ENCODE peak calls at places on chromosomes 7 and 10, in seven cellular contexts. One of them, this sample, is unnamed.

GRCh38 chr7:84249651-84250050 is 55.1 kb upstream of the SEMA3A start:
- DNase-seq in cardiac fibroblast: no peak
- DNase-seq in Calu3: no peak
- DNase-seq in fibroblast of lung: no peak
- DNase-seq in spleen: no peak
- DNase-seq in body of pancreas: no peak
- DNase-seq in pancreas: no peak
- DNase-seq in this sample: no peak

GRCh38 chr7:155682484-155682883 is 38.0 kb downstream of the RBM33 start:
- DNase-seq in cardiac fibroblast: no peak
- DNase-seq in Calu3: no peak
- DNase-seq in fibroblast of lung: no peak
- DNase-seq in spleen: no peak
- DNase-seq in body of pancreas: no peak
- DNase-seq in pancreas: no peak
- DNase-seq in this sample: no peak

GRCh38 chr10:44466236-44466635 is 81.3 kb upstream of the CXCL12 start:
- DNase-seq in cardiac fibroblast: peak
- DNase-seq in Calu3: no peak
- DNase-seq in fibroblast of lung: no peak
- DNase-seq in spleen: no peak
- DNase-seq in body of pancreas: no peak
- DNase-seq in pancreas: no peak
- DNase-seq in this sample: no peak

GRCh38 chr7:30998180-30998579 is 34.4 kb downstream of the GHRHR start:
- DNase-seq in cardiac fibroblast: no peak
- DNase-seq in Calu3: no peak
- DNase-seq in fibroblast of lung: no peak
- DNase-seq in spleen: no peak
- DNase-seq in body of pancreas: no peak
- DNase-seq in pancreas: no peak
- DNase-seq in this sample: no peak

GRCh38 chr10:8404721-8405120 is 350.2 kb downstream of the GATA3 start:
- DNase-seq in cardiac fibroblast: no peak
- DNase-seq in Calu3: peak
- DNase-seq in fibroblast of lung: no peak
- DNase-seq in spleen: no peak
- DNase-seq in body of pancreas: no peak
- DNase-seq in pancreas: no peak
- DNase-seq in this sample: no peak

GRCh38 chr10:103696411-103697145 is 158.8 kb downstream of the SH3PXD2A start:
- DNase-seq in cardiac fibroblast: peak
- DNase-seq in Calu3: peak
- DNase-seq in fibroblast of lung: peak
- DNase-seq in spleen: peak
- DNase-seq in body of pancreas: no peak
- DNase-seq in pancreas: no peak
- DNase-seq in this sample: no peak

GRCh38 chr7:36906448-36906847 is 182.2 kb upstream of the AOAH start:
- DNase-seq in cardiac fibroblast: no peak
- DNase-seq in Calu3: no peak
- DNase-seq in fibroblast of lung: no peak
- DNase-seq in spleen: no peak
- DNase-seq in body of pancreas: no peak
- DNase-seq in pancreas: no peak
- DNase-seq in this sample: no peak

GRCh38 chr7:6274743-6275142 is 2.3 kb upstream of the CYTH3 start:
- DNase-seq in cardiac fibroblast: no peak
- DNase-seq in Calu3: no peak
- DNase-seq in fibroblast of lung: no peak
- DNase-seq in spleen: no peak
- DNase-seq in body of pancreas: no peak
- DNase-seq in pancreas: no peak
- DNase-seq in this sample: no peak

GRCh38 chr7:32536585-32536984 is 41.3 kb downstream of the AVL9 start:
- DNase-seq in cardiac fibroblast: peak
- DNase-seq in Calu3: peak
- DNase-seq in fibroblast of lung: peak
- DNase-seq in spleen: no peak
- DNase-seq in body of pancreas: no peak
- DNase-seq in pancreas: no peak
- DNase-seq in this sample: no peak

GRCh38 chr10:75209325-75210192 is 1.0 kb upstream of the VDAC2 start:
- DNase-seq in cardiac fibroblast: peak
- DNase-seq in Calu3: peak
- DNase-seq in fibroblast of lung: peak
- DNase-seq in spleen: peak
- DNase-seq in body of pancreas: peak
- DNase-seq in pancreas: peak
- DNase-seq in this sample: no peak

GRCh38 chr7:80763289-80763688 is 124.8 kb downstream of the CD36 start:
- DNase-seq in cardiac fibroblast: no peak
- DNase-seq in Calu3: no peak
- DNase-seq in fibroblast of lung: no peak
- DNase-seq in spleen: no peak
- DNase-seq in body of pancreas: no peak
- DNase-seq in pancreas: no peak
- DNase-seq in this sample: no peak

GRCh38 chr7:148299335-148299734 is 291.2 kb upstream of the C7orf33 start:
- DNase-seq in cardiac fibroblast: no peak
- DNase-seq in Calu3: peak
- DNase-seq in fibroblast of lung: no peak
- DNase-seq in spleen: no peak
- DNase-seq in body of pancreas: no peak
- DNase-seq in pancreas: no peak
- DNase-seq in this sample: no peak

GRCh38 chr10:24891823-24892222 is 60.6 kb downstream of the PRTFDC1 start:
- DNase-seq in cardiac fibroblast: peak
- DNase-seq in Calu3: no peak
- DNase-seq in fibroblast of lung: peak
- DNase-seq in spleen: no peak
- DNase-seq in body of pancreas: no peak
- DNase-seq in pancreas: no peak
- DNase-seq in this sample: no peak

GRCh38 chr10:112404612-112405011 is 30.7 kb downstream of the ACSL5 start:
- DNase-seq in cardiac fibroblast: peak
- DNase-seq in Calu3: peak
- DNase-seq in fibroblast of lung: no peak
- DNase-seq in spleen: no peak
- DNase-seq in body of pancreas: no peak
- DNase-seq in pancreas: no peak
- DNase-seq in this sample: no peak

GRCh38 chr10:6669269-6669859 is 89.3 kb upstream of the PRKCQ start:
- DNase-seq in cardiac fibroblast: peak
- DNase-seq in Calu3: peak
- DNase-seq in fibroblast of lung: peak
- DNase-seq in spleen: no peak
- DNase-seq in body of pancreas: no peak
- DNase-seq in pancreas: no peak
- DNase-seq in this sample: no peak

GRCh38 chr7:28155964-28156363 is 24.6 kb downstream of the JAZF1 start:
- DNase-seq in cardiac fibroblast: peak
- DNase-seq in Calu3: peak
- DNase-seq in fibroblast of lung: peak
- DNase-seq in spleen: no peak
- DNase-seq in body of pancreas: peak
- DNase-seq in pancreas: no peak
- DNase-seq in this sample: no peak

GRCh38 chr10:117375360-117376147 is at the start of gene PDZD8:
- DNase-seq in cardiac fibroblast: peak
- DNase-seq in Calu3: peak
- DNase-seq in fibroblast of lung: peak
- DNase-seq in spleen: peak
- DNase-seq in body of pancreas: peak
- DNase-seq in pancreas: peak
- DNase-seq in this sample: peak

GRCh38 chr10:119541046-119541445 is 1.5 kb downstream of the RGS10 start:
- DNase-seq in cardiac fibroblast: peak
- DNase-seq in Calu3: no peak
- DNase-seq in fibroblast of lung: peak
- DNase-seq in spleen: no peak
- DNase-seq in body of pancreas: no peak
- DNase-seq in pancreas: no peak
- DNase-seq in this sample: no peak

GRCh38 chr7:1422512-1423265 is 36.6 kb downstream of the MICALL2 start:
- DNase-seq in cardiac fibroblast: no peak
- DNase-seq in Calu3: no peak
- DNase-seq in fibroblast of lung: no peak
- DNase-seq in spleen: no peak
- DNase-seq in body of pancreas: no peak
- DNase-seq in pancreas: no peak
- DNase-seq in this sample: no peak

GRCh38 chr10:131453772-131454634 is 142.5 kb upstream of the TCERG1L start:
- DNase-seq in cardiac fibroblast: peak
- DNase-seq in Calu3: peak
- DNase-seq in fibroblast of lung: peak
- DNase-seq in spleen: no peak
- DNase-seq in body of pancreas: peak
- DNase-seq in pancreas: no peak
- DNase-seq in this sample: no peak

DNA sequence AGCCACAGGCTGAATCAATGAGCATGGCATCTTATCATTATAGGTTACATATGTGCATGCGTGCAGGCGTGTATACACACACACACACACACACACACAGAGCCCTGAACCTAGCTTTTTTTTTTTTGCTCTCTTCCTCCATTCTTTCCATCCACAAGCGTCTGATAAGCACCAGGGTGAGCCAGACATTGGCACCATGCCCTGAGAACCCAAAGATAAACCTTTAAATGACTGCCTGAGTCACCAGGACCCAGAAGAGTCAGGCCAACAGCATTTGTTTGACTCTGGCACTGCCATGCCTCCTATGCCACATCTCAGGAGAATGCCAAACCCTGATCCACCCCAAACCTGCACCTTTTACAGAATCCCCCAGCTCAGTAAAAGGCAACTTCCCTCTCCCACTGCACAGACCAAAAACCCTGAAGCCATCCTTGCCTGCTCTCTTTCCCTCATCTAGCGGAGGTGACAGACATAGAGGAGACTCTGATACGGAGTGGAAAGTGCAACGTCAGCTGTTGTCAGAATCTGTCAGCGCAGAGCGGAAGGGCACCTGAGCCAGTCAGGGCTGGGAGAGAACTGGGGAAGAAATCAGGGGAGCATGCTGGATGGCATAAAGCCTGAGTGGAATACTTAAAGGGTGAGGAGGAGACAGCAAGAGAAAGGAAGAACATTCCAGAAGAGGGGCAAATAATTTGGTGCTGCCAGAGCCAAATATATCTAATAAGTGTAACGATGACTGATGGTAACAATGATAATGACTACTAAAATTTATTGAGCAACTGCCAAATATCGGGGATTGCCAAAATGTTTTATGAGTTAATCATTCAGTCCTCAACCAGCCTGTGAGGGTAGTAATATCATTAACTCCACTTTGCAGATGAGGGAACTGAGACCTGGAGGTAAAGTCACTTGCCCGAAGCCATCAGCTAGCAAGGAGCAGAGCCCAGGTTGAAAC is 3.2 kb downstream of the PARP12 start:
- DNase-seq in cardiac fibroblast: peak
- DNase-seq in Calu3: peak
- DNase-seq in fibroblast of lung: peak
- DNase-seq in spleen: no peak
- DNase-seq in body of pancreas: peak
- DNase-seq in pancreas: peak
- DNase-seq in this sample: no peak
- TF ChIP-seq CTCF in cardiac fibroblast: no peak
- TF ChIP-seq CTCF in Calu3: no peak
- TF ChIP-seq CTCF in fibroblast of lung: no peak
- TF ChIP-seq CTCF in spleen: no peak
- TF ChIP-seq CTCF in body of pancreas: no peak
- TF ChIP-seq CTCF in pancreas: no peak
- TF ChIP-seq CTCF in this sample: no peak

DNA sequence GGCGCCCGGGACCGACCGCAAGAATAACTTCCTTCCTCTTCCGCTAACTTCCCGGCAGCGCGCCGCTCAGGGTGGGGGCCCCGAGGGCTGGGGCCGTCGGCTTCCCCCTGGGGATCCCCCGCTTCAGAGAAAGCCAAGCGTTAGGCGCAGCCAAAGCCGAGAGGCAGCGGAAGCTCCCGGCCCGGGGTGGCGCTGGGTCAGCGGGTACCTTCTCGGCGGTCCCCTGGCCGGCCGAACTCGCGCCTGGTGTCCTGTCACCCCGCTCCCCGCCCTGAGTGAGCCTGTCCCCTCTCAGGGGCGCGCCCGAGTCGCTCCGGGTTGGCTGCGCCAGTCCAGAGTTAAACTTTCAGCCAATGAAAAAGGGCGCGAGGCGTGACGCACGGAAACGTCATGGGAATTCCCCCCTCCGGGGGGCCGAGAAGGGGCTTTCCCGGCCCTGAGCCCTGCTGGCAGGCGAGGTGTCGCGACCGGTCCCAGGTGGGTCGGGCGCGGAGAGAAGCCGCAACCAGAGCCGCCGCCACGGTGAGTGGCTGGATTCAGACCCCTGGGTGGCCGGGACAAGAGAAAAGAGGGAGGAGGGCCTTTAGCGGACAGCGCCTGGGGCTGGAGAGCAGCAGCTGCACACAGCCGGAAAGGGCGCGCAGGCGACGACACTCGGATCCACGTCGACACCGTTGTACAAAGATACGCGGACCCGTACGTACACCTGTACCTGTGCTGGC is 1.3 kb upstream of the NFKB2 start:
- DNase-seq in cardiac fibroblast: peak
- DNase-seq in Calu3: peak
- DNase-seq in fibroblast of lung: peak
- DNase-seq in spleen: peak
- DNase-seq in body of pancreas: peak
- DNase-seq in pancreas: peak
- DNase-seq in this sample: no peak
- TF ChIP-seq CTCF in cardiac fibroblast: peak
- TF ChIP-seq CTCF in Calu3: peak
- TF ChIP-seq CTCF in fibroblast of lung: peak
- TF ChIP-seq CTCF in spleen: peak
- TF ChIP-seq CTCF in body of pancreas: peak
- TF ChIP-seq CTCF in pancreas: peak
- TF ChIP-seq CTCF in this sample: peak

GRCh38 chr10:51694369-51694768 is 5.0 kb downstream of the CSTF2T start:
- DNase-seq in cardiac fibroblast: no peak
- DNase-seq in Calu3: no peak
- DNase-seq in fibroblast of lung: no peak
- DNase-seq in spleen: no peak
- DNase-seq in body of pancreas: no peak
- DNase-seq in pancreas: no peak
- DNase-seq in this sample: no peak
- TF ChIP-seq CTCF in cardiac fibroblast: no peak
- TF ChIP-seq CTCF in Calu3: no peak
- TF ChIP-seq CTCF in fibroblast of lung: no peak
- TF ChIP-seq CTCF in spleen: no peak
- TF ChIP-seq CTCF in body of pancreas: no peak
- TF ChIP-seq CTCF in pancreas: no peak
- TF ChIP-seq CTCF in this sample: no peak

DNA sequence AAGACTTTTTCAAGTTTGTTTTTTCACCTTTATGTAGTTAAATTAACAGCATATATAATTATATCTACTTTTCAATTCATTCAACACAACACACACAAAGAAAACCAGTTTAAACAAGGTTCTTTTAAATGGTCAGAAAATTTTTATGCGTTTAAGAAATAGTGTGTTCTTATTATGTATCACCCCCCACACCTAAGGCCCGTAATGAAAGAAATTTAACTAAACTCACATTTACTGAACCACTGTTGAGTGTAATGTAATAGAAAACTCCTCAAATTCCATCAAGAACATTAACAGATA is 19.0 kb upstream of the ITGB8 start:
- DNase-seq in cardiac fibroblast: no peak
- DNase-seq in Calu3: no peak
- DNase-seq in fibroblast of lung: no peak
- DNase-seq in spleen: no peak
- DNase-seq in body of pancreas: no peak
- DNase-seq in pancreas: no peak
- DNase-seq in this sample: no peak
- TF ChIP-seq CTCF in cardiac fibroblast: no peak
- TF ChIP-seq CTCF in Calu3: peak
- TF ChIP-seq CTCF in fibroblast of lung: no peak
- TF ChIP-seq CTCF in spleen: no peak
- TF ChIP-seq CTCF in body of pancreas: peak
- TF ChIP-seq CTCF in pancreas: no peak
- TF ChIP-seq CTCF in this sample: peak